ENCODE peak calls at places on chromosomes 16 and 17, in six cellular contexts. N is C1 segment of cervical spinal cord, A is NCI-H460, W is Daoy, I is AG04450, S is MCF 10A. Q is an unnamed sample.

GRCh38 chr17:68101992-68102758 is 66.6 kb downstream of the KPNA2 start:
- DNase-seq in N (peak), A (no peak), W (peak), I (no peak), S (peak), Q (no peak)

GRCh38 chr16:12017583-12017982 is 41.0 kb downstream of the SNX29 start:
- DNase-seq in N (no peak), A (no peak), W (no peak), I (peak), S (no peak), Q (no peak)

GRCh38 chr17:65896889-65897288 is 295.0 kb downstream of the CEP112 start:
- DNase-seq in N (no peak), A (no peak), W (no peak), I (no peak), S (no peak), Q (no peak)

GRCh38 chr17:38571833-38572274 is 33.9 kb downstream of the SRCIN1 start:
- DNase-seq in N (peak), A (no peak), W (no peak), I (no peak), S (no peak), Q (no peak)

GRCh38 chr17:41919165-41919817 is 540 bp upstream of the ACLY start:
- DNase-seq in N (no peak), A (no peak), W (no peak), I (no peak), S (peak), Q (peak)

GRCh38 chr17:65918921-65919546 is 272.9 kb downstream of the CEP112 start:
- DNase-seq in N (peak), A (no peak), W (no peak), I (no peak), S (no peak), Q (no peak)

GRCh38 chr16:24315343-24315742 is 59.2 kb downstream of the CACNG3 start:
- DNase-seq in N (no peak), A (no peak), W (no peak), I (no peak), S (no peak), Q (no peak)

GRCh38 chr17:47915667-47916242 is 19.7 kb downstream of the SP2 start:
- DNase-seq in N (peak), A (no peak), W (no peak), I (no peak), S (no peak), Q (no peak)

GRCh38 chr17:78903101-78903779 is at the start of gene CEP295NL:
- DNase-seq in N (no peak), A (no peak), W (peak), I (no peak), S (no peak), Q (no peak)

GRCh38 chr16:3094289-3095027 is 4.6 kb downstream of the ZSCAN10 start:
- DNase-seq in N (no peak), A (peak), W (peak), I (no peak), S (peak), Q (no peak)

GRCh38 chr17:76997981-76998531 is 129.9 kb downstream of the MGAT5B start:
- DNase-seq in N (no peak), A (no peak), W (peak), I (no peak), S (no peak), Q (no peak)

GRCh38 chr17:37710344-37710886 is 34.4 kb downstream of the HNF1B start:
- DNase-seq in N (no peak), A (no peak), W (peak), I (no peak), S (no peak), Q (peak)

GRCh38 chr16:24409045-24409444 is 130.3 kb upstream of the RBBP6 start:
- DNase-seq in N (no peak), A (no peak), W (peak), I (no peak), S (peak), Q (no peak)

GRCh38 chr17:57955183-57955952 is at the start of gene CUEDC1:
- DNase-seq in N (peak), A (peak), W (peak), I (no peak), S (peak), Q (peak)

GRCh38 chr17:81057079-81057730 is 22.3 kb downstream of the BAIAP2 start:
- DNase-seq in N (no peak), A (no peak), W (no peak), I (no peak), S (peak), Q (peak)

GRCh38 chr17:55266051-55266957 is 1.5 kb downstream of the HLF start:
- DNase-seq in N (no peak), A (no peak), W (no peak), I (no peak), S (no peak), Q (no peak)

GRCh38 chr16:47644661-47645060 is 183.5 kb downstream of the PHKB start:
- DNase-seq in N (no peak), A (no peak), W (no peak), I (no peak), S (peak), Q (no peak)